ENCODE peak calls at places on chromosome 4, in six cellular contexts. Q is uterus, X is esophagus squamous epithelium, D is esophagus muscularis mucosa, F is lower lobe of right lung, H is retinal pigment epithelial cell. L is an unnamed sample.

GRCh38 chr4:177441061-177441802 is 1.0 kb downstream of the AGA start:
- DNase-seq in Q (no peak), X (no peak), D (no peak), F (peak), H (no peak), L (no peak)

GRCh38 chr4:2085496-2085901 is 26.4 kb downstream of the NAT8L start:
- DNase-seq in Q (no peak), X (no peak), D (no peak), F (no peak), H (no peak), L (no peak)

GRCh38 chr4:1192493-1193205 is 20.3 kb upstream of the SPON2 start:
- DNase-seq in Q (peak), X (no peak), D (no peak), F (no peak), H (no peak), L (no peak)

GRCh38 chr4:40316333-40316781 is 18.8 kb upstream of the CHRNA9 start:
- DNase-seq in Q (peak), X (no peak), D (no peak), F (no peak), H (peak), L (peak)

GRCh38 chr4:8336412-8337075 is 67.0 kb downstream of the HTRA3 start:
- DNase-seq in Q (no peak), X (no peak), D (no peak), F (no peak), H (no peak), L (no peak)

GRCh38 chr4:87060957-87061356 is 126.1 kb downstream of the AFF1 start:
- DNase-seq in Q (no peak), X (no peak), D (peak), F (no peak), H (peak), L (peak)

GRCh38 chr4:27861381-27861787 is 1000.7 kb downstream of the STIM2 start:
- DNase-seq in Q (no peak), X (no peak), D (no peak), F (no peak), H (peak), L (no peak)

GRCh38 chr4:118905546-118905945 is 16.9 kb downstream of the SYNPO2 start:
- DNase-seq in Q (no peak), X (no peak), D (no peak), F (no peak), H (no peak), L (no peak)

GRCh38 chr4:142850478-142850877 is 4.4 kb upstream of the INPP4B start:
- DNase-seq in Q (no peak), X (no peak), D (no peak), F (no peak), H (no peak), L (no peak)

GRCh38 chr4:143384381-143384994 is 47.8 kb downstream of the GAB1 start:
- DNase-seq in Q (no peak), X (no peak), D (no peak), F (peak), H (no peak), L (no peak)

GRCh38 chr4:187363453-187363852 is 632.1 kb upstream of the ZFP42 start:
- DNase-seq in Q (no peak), X (no peak), D (no peak), F (no peak), H (peak), L (peak)

GRCh38 chr4:118284169-118284568 is 68.6 kb downstream of the PRSS12 start:
- DNase-seq in Q (no peak), X (no peak), D (no peak), F (no peak), H (no peak), L (no peak)

GRCh38 chr4:36351082-36351666 is 69.8 kb downstream of the DTHD1 start:
- DNase-seq in Q (peak), X (peak), D (no peak), F (peak), H (no peak), L (no peak)

GRCh38 chr4:86498560-86499166 is 95.5 kb upstream of the PTPN13 start:
- DNase-seq in Q (no peak), X (no peak), D (no peak), F (no peak), H (peak), L (no peak)

GRCh38 chr4:172851534-172851933 is 317.1 kb upstream of the GALNT7 start:
- DNase-seq in Q (no peak), X (no peak), D (no peak), F (no peak), H (no peak), L (no peak)

GRCh38 chr4:173748353-173748752 is 218.3 kb upstream of the HAND2 start:
- DNase-seq in Q (no peak), X (no peak), D (no peak), F (no peak), H (no peak), L (no peak)

GRCh38 chr4:139511320-139511719 is 44.7 kb downstream of the SETD7 start:
- DNase-seq in Q (no peak), X (no peak), D (peak), F (no peak), H (no peak), L (no peak)

GRCh38 chr4:25953740-25954139 is 39.7 kb downstream of the SMIM20 start:
- DNase-seq in Q (no peak), X (no peak), D (no peak), F (no peak), H (no peak), L (no peak)

GRCh38 chr4:183561905-183562304 is 57.0 kb downstream of the ING2 start:
- DNase-seq in Q (no peak), X (no peak), D (no peak), F (no peak), H (no peak), L (no peak)

GRCh38 chr4:71322425-71322824 is 16.4 kb upstream of the SLC4A4 start:
- DNase-seq in Q (no peak), X (no peak), D (no peak), F (no peak), H (peak), L (no peak)

GRCh38 chr4:182280439-182281111 is 37.4 kb downstream of the TENM3 start:
- DNase-seq in Q (no peak), X (no peak), D (peak), F (no peak), H (no peak), L (no peak)

GRCh38 chr4:102639602-102640001 is 121.2 kb downstream of the MANBA start:
- DNase-seq in Q (no peak), X (no peak), D (no peak), F (no peak), H (no peak), L (no peak)

GRCh38 chr4:145066063-145066501 is 31.9 kb downstream of the ANAPC10 start:
- DNase-seq in Q (no peak), X (no peak), D (no peak), F (no peak), H (no peak), L (no peak)

GRCh38 chr4:118969359-118969758 is 80.7 kb downstream of the SYNPO2 start:
- DNase-seq in Q (peak), X (no peak), D (peak), F (no peak), H (no peak), L (no peak)

GRCh38 chr4:52751349-52751911 is at the start of gene ERVMER34-1:
- DNase-seq in Q (peak), X (no peak), D (no peak), F (peak), H (peak), L (no peak)

GRCh38 chr4:85496933-85497332 is 22.0 kb downstream of the ARHGAP24 start:
- DNase-seq in Q (no peak), X (no peak), D (no peak), F (no peak), H (peak), L (no peak)

GRCh38 chr4:171031338-171031737 is 781.9 kb upstream of the GALNTL6 start:
- DNase-seq in Q (no peak), X (no peak), D (no peak), F (no peak), H (no peak), L (no peak)

GRCh38 chr4:111937368-111937767 is 207.9 kb upstream of the FAM241A start:
- DNase-seq in Q (no peak), X (no peak), D (no peak), F (no peak), H (no peak), L (no peak)

GRCh38 chr4:43356786-43357185 is 464.3 kb downstream of the GRXCR1 start:
- DNase-seq in Q (no peak), X (no peak), D (no peak), F (no peak), H (no peak), L (no peak)

GRCh38 chr4:81844717-81845116 is 373.0 kb upstream of the RASGEF1B start:
- DNase-seq in Q (peak), X (no peak), D (no peak), F (peak), H (peak), L (peak)
- TF ChIP-seq CTCF in Q (peak), X (peak), D (peak), F (peak), H (peak), L (peak)

GRCh38 chr4:89753601-89754066 is 83.3 kb downstream of the SNCA start:
- DNase-seq in Q (no peak), X (no peak), D (no peak), F (no peak), H (peak), L (peak)
- H3K4me3 ChIP-seq in Q (no peak), X (no peak), D (no peak), F (no peak), H (peak), L (no peak)

GRCh38 chr4:73308286-73308685 is 49.7 kb upstream of the ANKRD17 start:
- DNase-seq in Q (no peak), X (no peak), D (no peak), F (no peak), H (no peak), L (no peak)
- TF ChIP-seq CTCF in Q (no peak), X (no peak), D (no peak), F (no peak), H (peak), L (peak)

GRCh38 chr4:164755432-164755831 is 1.5 kb downstream of the SMIM31 start:
- DNase-seq in Q (no peak), X (no peak), D (no peak), F (no peak), H (no peak), L (no peak)
- H3K4me3 ChIP-seq in Q (no peak), X (no peak), D (no peak), F (no peak), H (no peak), L (no peak)

DNA sequence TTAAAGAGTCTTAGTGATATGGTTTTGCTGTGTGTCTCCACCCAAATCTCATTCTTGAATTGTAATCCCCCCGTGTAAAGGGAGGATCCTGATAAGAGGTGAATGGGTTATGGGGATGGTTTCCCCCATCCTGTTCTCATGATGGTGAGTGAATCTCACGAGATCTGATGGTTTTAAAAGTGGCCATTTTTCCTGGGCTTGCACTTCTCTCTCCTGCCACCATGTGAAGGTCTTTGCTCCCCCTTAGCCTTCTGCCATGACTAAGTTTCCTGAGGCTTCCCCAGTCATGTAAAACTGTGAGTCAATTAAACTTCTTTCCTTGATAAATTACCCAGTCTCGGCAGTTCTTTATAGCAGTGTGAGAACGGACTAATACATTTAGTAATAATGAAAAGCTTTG is 46.9 kb downstream of the ANTXR2 start:
- DNase-seq in Q (no peak), X (no peak), D (no peak), F (no peak), H (no peak), L (no peak)
- TF ChIP-seq CTCF in Q (no peak), X (no peak), D (no peak), F (no peak), H (no peak), L (no peak)

L was measured in epithelial cell of proximal tubule.